ENCODE peak calls at places on chromosome 13, in eight cellular contexts. I, S, W, E, R, L, B and T are unnamed samples.

GRCh38 chr13:106573855-106574254 is 5.9 kb upstream of the ARGLU1 start:
- DNase-seq in I (no peak), S (no peak), W (no peak), E (no peak), R (no peak), L (peak; percentile 62), B (no peak), T (no peak)

GRCh38 chr13:63124863-63125262 is 1709.2 kb upstream of the PCDH20 start:
- DNase-seq in I (no peak), S (no peak), W (peak; percentile 34), E (peak; percentile 29), R (no peak), L (no peak), B (peak; percentile 17), T (no peak)

GRCh38 chr13:84831666-84832657 is 949.7 kb upstream of the SLITRK1 start:
- DNase-seq in I (no peak), S (no peak), W (peak; percentile 48), E (no peak), R (no peak), L (no peak), B (no peak), T (no peak)

GRCh38 chr13:46552302-46552680 is 679 bp upstream of the LRCH1 start:
- DNase-seq in I (no peak), S (no peak), W (no peak), E (no peak), R (no peak), L (no peak), B (no peak), T (no peak)

GRCh38 chr13:32940601-32941000 is 75.6 kb upstream of the KL start:
- DNase-seq in I (no peak), S (no peak), W (no peak), E (no peak), R (no peak), L (peak; percentile 6), B (peak; percentile 31), T (no peak)

GRCh38 chr13:44212633-44213387 is 160.8 kb upstream of the SERP2 start:
- DNase-seq in I (peak; percentile 85), S (no peak), W (peak; percentile 19), E (no peak), R (no peak), L (no peak), B (peak; percentile 46), T (no peak)

GRCh38 chr13:41500501-41500900 is 43.2 kb downstream of the RGCC start:
- DNase-seq in I (no peak), S (no peak), W (no peak), E (no peak), R (no peak), L (no peak), B (no peak), T (no peak)

GRCh38 chr13:23656637-23657036 is 86.4 kb downstream of the TNFRSF19 start:
- DNase-seq in I (peak; percentile 67), S (no peak), W (no peak), E (peak; percentile 48), R (no peak), L (no peak), B (no peak), T (no peak)

GRCh38 chr13:95298169-95298940 is 2.9 kb downstream of the ABCC4 start:
- DNase-seq in I (no peak), S (no peak), W (no peak), E (no peak), R (no peak), L (no peak), B (no peak), T (no peak)

GRCh38 chr13:103876571-103876970 is 810.4 kb upstream of the SLC10A2 start:
- DNase-seq in I (no peak), S (no peak), W (no peak), E (no peak), R (no peak), L (no peak), B (no peak), T (no peak)

GRCh38 chr13:93672996-93673395 is 446.4 kb downstream of the GPC6 start:
- DNase-seq in I (no peak), S (no peak), W (no peak), E (no peak), R (no peak), L (no peak), B (no peak), T (no peak)

GRCh38 chr13:26132756-26133155 is 80.9 kb upstream of the SHISA2 start:
- DNase-seq in I (no peak), S (no peak), W (peak; percentile 46), E (peak; percentile 3), R (no peak), L (no peak), B (no peak), T (no peak)

GRCh38 chr13:40666905-40667621 is 622 bp upstream of the FOXO1 start:
- DNase-seq in I (peak; percentile 69), S (no peak), W (peak; percentile 70), E (no peak), R (no peak), L (no peak), B (peak; percentile 77), T (no peak)

GRCh38 chr13:110237895-110238294 is 69.1 kb downstream of the COL4A1 start:
- DNase-seq in I (no peak), S (no peak), W (no peak), E (no peak), R (no peak), L (no peak), B (no peak), T (no peak)

GRCh38 chr13:51958217-51958547 is 53.1 kb downstream of the ATP7B start:
- DNase-seq in I (peak; percentile 68), S (no peak), W (peak; percentile 14), E (no peak), R (no peak), L (no peak), B (peak; percentile 60), T (no peak)

DNA sequence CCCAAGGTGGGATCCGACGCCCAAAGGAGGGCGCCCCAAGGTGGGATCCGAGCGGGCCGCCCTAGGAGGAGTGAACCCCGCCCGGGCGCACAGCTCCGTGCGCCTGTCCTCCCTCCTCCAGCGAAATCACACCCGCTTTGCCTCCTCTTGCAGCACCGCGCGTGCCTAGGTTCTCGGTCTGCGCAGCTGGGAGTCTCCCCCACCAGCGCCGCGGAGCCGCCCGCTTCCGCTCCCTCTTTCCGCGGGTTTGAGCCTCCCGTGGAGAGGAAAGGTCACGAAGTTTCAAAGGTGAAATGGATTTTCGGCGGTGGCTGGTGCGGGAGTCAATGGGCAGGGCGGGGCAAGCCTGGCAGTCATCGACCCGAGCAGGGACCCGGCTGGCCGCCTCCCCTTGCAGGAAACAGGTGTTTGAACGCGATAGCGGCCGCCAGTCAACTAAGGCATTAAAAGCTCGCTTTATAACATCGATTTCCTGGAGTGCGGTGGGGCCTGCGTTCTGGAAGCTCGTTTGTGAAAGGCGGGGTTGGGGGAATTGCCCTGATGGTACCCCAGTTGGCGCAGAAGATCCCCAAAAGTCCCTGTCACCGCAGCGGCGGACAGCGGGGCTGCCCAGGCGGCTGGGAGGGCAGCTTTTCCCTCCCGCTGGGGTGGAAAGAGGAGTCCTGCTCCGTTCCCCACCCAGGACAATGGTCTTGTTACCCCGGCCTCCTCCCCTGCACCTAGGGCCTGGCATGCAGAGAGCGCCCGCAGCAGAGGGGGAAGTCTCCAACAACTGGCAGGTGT is 9.0 kb upstream of the SOX1 start:
- DNase-seq in I (no peak), S (no peak), W (peak; percentile 56), E (peak; percentile 6), R (no peak), L (no peak), B (no peak), T (no peak)
- H3K27me3 ChIP-seq in I (no peaks in the 10 kb centered on the region), S (peaks cover 9% of the 10 kb centered on the region), W (peaks cover 100% of the 10 kb centered on the region), E (peaks cover 88% of the 10 kb centered on the region), R (peaks cover 7% of the 10 kb centered on the region), L (peaks cover 100% of the 10 kb centered on the region), B (peaks cover 100% of the 10 kb centered on the region), T (peaks cover 93% of the 10 kb centered on the region)

GRCh38 chr13:87676254-87677042 is 5.3 kb downstream of the SLITRK5 start:
- DNase-seq in I (no peak), S (no peak), W (peak; percentile 76), E (no peak), R (no peak), L (no peak), B (no peak), T (no peak)
- H3K27me3 ChIP-seq in I (no peaks in the 10 kb centered on the region), S (no peaks in the 10 kb centered on the region), W (peaks cover 66% of the 10 kb centered on the region), E (peaks cover 27% of the 10 kb centered on the region), R (peaks cover 15% of the 10 kb centered on the region), L (peaks cover 53% of the 10 kb centered on the region), B (peaks cover 78% of the 10 kb centered on the region), T (peaks cover 46% of the 10 kb centered on the region)

DNA sequence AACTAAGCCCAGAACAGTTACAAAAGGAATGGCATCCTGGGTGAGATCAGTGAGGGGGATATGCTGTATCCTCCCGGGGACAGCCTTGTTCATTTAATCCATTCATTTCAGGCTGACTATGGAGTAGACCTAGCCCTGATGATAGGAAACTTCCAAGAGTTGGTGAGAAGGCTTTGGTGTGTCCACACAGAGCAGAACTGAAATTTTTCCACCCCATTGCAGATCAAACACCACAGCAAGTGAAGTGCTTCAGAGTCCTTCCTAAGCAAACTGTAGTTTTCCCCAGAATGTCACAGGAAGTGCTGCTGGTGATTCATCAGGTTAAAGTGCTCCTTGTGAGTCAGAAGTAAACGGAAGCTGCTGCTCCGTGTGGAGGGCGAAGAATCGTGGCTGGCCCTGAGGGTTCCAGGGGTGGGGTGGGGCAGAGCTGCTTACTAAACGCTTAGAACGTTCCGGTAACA is 113.2 kb downstream of the TEX26 start:
- DNase-seq in I (peak; percentile 81), S (peak; percentile 61), W (no peak), E (peak; percentile 92), R (peak; percentile 19), L (no peak), B (peak; percentile 88), T (no peak)
- H3K27me3 ChIP-seq in I (no peaks in the 10 kb centered on the region), S (no peaks in the 10 kb centered on the region), W (no peaks in the 10 kb centered on the region), E (no peaks in the 10 kb centered on the region), R (no peaks in the 10 kb centered on the region), L (no peaks in the 10 kb centered on the region), B (no peaks in the 10 kb centered on the region), T (no peaks in the 10 kb centered on the region)

DNA sequence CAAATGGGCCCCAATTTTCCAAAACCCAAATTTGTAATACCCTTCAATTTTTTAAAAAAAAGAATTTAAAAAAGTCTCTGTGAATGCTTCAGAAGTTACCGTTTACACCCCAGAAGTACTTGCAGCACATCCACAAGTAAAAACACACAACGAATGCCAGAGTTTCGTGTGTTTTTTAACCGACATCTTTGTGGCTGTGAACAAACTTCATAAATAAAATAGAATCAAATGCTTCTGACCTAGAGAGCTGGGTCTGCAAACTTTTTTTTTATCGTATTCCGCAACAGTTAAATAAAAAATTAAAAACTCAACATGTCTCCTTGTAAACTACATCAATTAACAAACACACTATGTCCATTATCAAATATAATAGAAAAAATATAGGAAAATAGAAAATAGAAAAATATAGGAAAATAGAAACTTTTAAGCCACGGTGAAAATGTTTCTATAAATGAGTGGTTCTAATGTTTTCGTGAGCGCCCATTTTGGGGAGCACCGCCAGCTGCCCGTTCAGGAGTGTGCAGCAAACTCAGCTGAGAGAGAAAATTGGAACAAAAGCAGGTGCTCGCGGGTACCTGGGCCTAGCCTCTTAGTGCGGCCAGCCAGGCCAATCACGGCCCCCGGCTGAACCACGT is 384 bp upstream of the PDX1 start:
- DNase-seq in I (no peak), S (no peak), W (no peak), E (no peak), R (no peak), L (no peak), B (no peak), T (no peak)
- H3K27me3 ChIP-seq in I (no peaks in the 10 kb centered on the region), S (peaks cover 6% of the 10 kb centered on the region), W (peaks cover 100% of the 10 kb centered on the region), E (peaks cover 78% of the 10 kb centered on the region), R (peaks cover 47% of the 10 kb centered on the region), L (peaks cover 99% of the 10 kb centered on the region), B (peaks cover 98% of the 10 kb centered on the region), T (peaks cover 87% of the 10 kb centered on the region)

GRCh38 chr13:111323549-111323948 is 3.1 kb downstream of the TEX29 start:
- DNase-seq in I (no peak), S (no peak), W (no peak), E (no peak), R (no peak), L (no peak), B (no peak), T (no peak)
- H3K27me3 ChIP-seq in I (no peaks in the 10 kb centered on the region), S (no peaks in the 10 kb centered on the region), W (no peaks in the 10 kb centered on the region), E (no peaks in the 10 kb centered on the region), R (no peaks in the 10 kb centered on the region), L (no peaks in the 10 kb centered on the region), B (no peaks in the 10 kb centered on the region), T (no peaks in the 10 kb centered on the region)